ENCODE peak calls at places on chromosome 2, in seven cellular contexts. One of them, this sample, is unnamed.

GRCh38 chr2:157487271-157487610 is 43.4 kb upstream of the CYTIP start:
- DNase-seq in heart left ventricle: no peak
- DNase-seq in IMR-90: no peak
- DNase-seq in breast epithelium: no peak
- DNase-seq in body of pancreas: no peak
- DNase-seq in A549: no peak
- DNase-seq in HepG2: no peak
- DNase-seq in this sample: no peak

GRCh38 chr2:166375736-166376487 is at the start of gene SCN9A:
- DNase-seq in heart left ventricle: peak; percentile 66
- DNase-seq in IMR-90: peak; percentile 72
- DNase-seq in breast epithelium: peak; percentile 26
- DNase-seq in body of pancreas: peak; percentile 93
- DNase-seq in A549: peak; percentile 92
- DNase-seq in HepG2: peak; percentile 82
- DNase-seq in this sample: peak; percentile 68

GRCh38 chr2:88187038-88187676 is 17.0 kb downstream of the THNSL2 start:
- DNase-seq in heart left ventricle: peak; percentile 58
- DNase-seq in IMR-90: peak; percentile 21
- DNase-seq in breast epithelium: peak; percentile 35
- DNase-seq in body of pancreas: peak; percentile 73
- DNase-seq in A549: peak; percentile 63
- DNase-seq in HepG2: peak; percentile 70
- DNase-seq in this sample: peak; percentile 55

GRCh38 chr2:132651115-132652099 is 18.6 kb downstream of the LYPD1 start:
- DNase-seq in heart left ventricle: no peak
- DNase-seq in IMR-90: peak; percentile 71
- DNase-seq in breast epithelium: no peak
- DNase-seq in body of pancreas: peak; percentile 20
- DNase-seq in A549: peak; percentile 63
- DNase-seq in HepG2: peak; percentile 59
- DNase-seq in this sample: peak; percentile 12

GRCh38 chr2:60317831-60318230 is 235.6 kb downstream of the BCL11A start:
- DNase-seq in heart left ventricle: no peak
- DNase-seq in IMR-90: no peak
- DNase-seq in breast epithelium: no peak
- DNase-seq in body of pancreas: no peak
- DNase-seq in A549: no peak
- DNase-seq in HepG2: no peak
- DNase-seq in this sample: no peak

GRCh38 chr2:239288951-239289481 is 111.8 kb downstream of the HDAC4 start:
- DNase-seq in heart left ventricle: peak; percentile 46
- DNase-seq in IMR-90: no peak
- DNase-seq in breast epithelium: no peak
- DNase-seq in body of pancreas: peak; percentile 4
- DNase-seq in A549: no peak
- DNase-seq in HepG2: no peak
- DNase-seq in this sample: no peak

GRCh38 chr2:197356136-197356535 is 45.6 kb upstream of the ANKRD44 start:
- DNase-seq in heart left ventricle: no peak
- DNase-seq in IMR-90: no peak
- DNase-seq in breast epithelium: no peak
- DNase-seq in body of pancreas: no peak
- DNase-seq in A549: peak; percentile 22
- DNase-seq in HepG2: no peak
- DNase-seq in this sample: no peak

GRCh38 chr2:113910110-113910717 is 20.3 kb downstream of the ACTR3 start:
- DNase-seq in heart left ventricle: no peak
- DNase-seq in IMR-90: peak; percentile 19
- DNase-seq in breast epithelium: no peak
- DNase-seq in body of pancreas: no peak
- DNase-seq in A549: no peak
- DNase-seq in HepG2: no peak
- DNase-seq in this sample: no peak

GRCh38 chr2:183371545-183371944 is 247.3 kb downstream of the NUP35 start:
- DNase-seq in heart left ventricle: no peak
- DNase-seq in IMR-90: no peak
- DNase-seq in breast epithelium: no peak
- DNase-seq in body of pancreas: no peak
- DNase-seq in A549: no peak
- DNase-seq in HepG2: no peak
- DNase-seq in this sample: no peak

GRCh38 chr2:108128226-108128786 is 111.5 kb upstream of the SULT1C3 start:
- DNase-seq in heart left ventricle: no peak
- DNase-seq in IMR-90: no peak
- DNase-seq in breast epithelium: no peak
- DNase-seq in body of pancreas: no peak
- DNase-seq in A549: no peak
- DNase-seq in HepG2: no peak
- DNase-seq in this sample: no peak

GRCh38 chr2:206296128-206296527 is 21.7 kb downstream of the ZDBF2 start:
- DNase-seq in heart left ventricle: no peak
- DNase-seq in IMR-90: peak; percentile 17
- DNase-seq in breast epithelium: no peak
- DNase-seq in body of pancreas: no peak
- DNase-seq in A549: peak; percentile 35
- DNase-seq in HepG2: no peak
- DNase-seq in this sample: no peak

GRCh38 chr2:239869272-239870155 is 155.6 kb downstream of the NDUFA10 start:
- DNase-seq in heart left ventricle: no peak
- DNase-seq in IMR-90: no peak
- DNase-seq in breast epithelium: no peak
- DNase-seq in body of pancreas: no peak
- DNase-seq in A549: no peak
- DNase-seq in HepG2: no peak
- DNase-seq in this sample: no peak

GRCh38 chr2:101047075-101047766 is 45.1 kb downstream of the RPL31 start:
- DNase-seq in heart left ventricle: no peak
- DNase-seq in IMR-90: no peak
- DNase-seq in breast epithelium: peak; percentile 76
- DNase-seq in body of pancreas: peak; percentile 70
- DNase-seq in A549: peak; percentile 42
- DNase-seq in HepG2: no peak
- DNase-seq in this sample: peak; percentile 63

GRCh38 chr2:222879602-222879933 is 18.7 kb downstream of the ACSL3 start:
- DNase-seq in heart left ventricle: no peak
- DNase-seq in IMR-90: no peak
- DNase-seq in breast epithelium: no peak
- DNase-seq in body of pancreas: no peak
- DNase-seq in A549: no peak
- DNase-seq in HepG2: no peak
- DNase-seq in this sample: no peak

GRCh38 chr2:116952254-116952653 is 862.2 kb upstream of the DDX18 start:
- DNase-seq in heart left ventricle: no peak
- DNase-seq in IMR-90: no peak
- DNase-seq in breast epithelium: no peak
- DNase-seq in body of pancreas: no peak
- DNase-seq in A549: no peak
- DNase-seq in HepG2: no peak
- DNase-seq in this sample: no peak

GRCh38 chr2:189519631-189520387 is 60.8 kb downstream of the SLC40A1 start:
- DNase-seq in heart left ventricle: no peak
- DNase-seq in IMR-90: no peak
- DNase-seq in breast epithelium: no peak
- DNase-seq in body of pancreas: no peak
- DNase-seq in A549: no peak
- DNase-seq in HepG2: no peak
- DNase-seq in this sample: no peak

GRCh38 chr2:182666674-182667320 is 49.3 kb upstream of the DNAJC10 start:
- DNase-seq in heart left ventricle: no peak
- DNase-seq in IMR-90: peak; percentile 46
- DNase-seq in breast epithelium: no peak
- DNase-seq in body of pancreas: no peak
- DNase-seq in A549: peak; percentile 29
- DNase-seq in HepG2: peak; percentile 31
- DNase-seq in this sample: no peak

GRCh38 chr2:178066890-178067669 is 5.5 kb downstream of the PDE11A start:
- DNase-seq in heart left ventricle: no peak
- DNase-seq in IMR-90: no peak
- DNase-seq in breast epithelium: no peak
- DNase-seq in body of pancreas: no peak
- DNase-seq in A549: peak; percentile 12
- DNase-seq in HepG2: no peak
- DNase-seq in this sample: no peak

GRCh38 chr2:81247648-81248047 is 943.1 kb upstream of the LRRTM1 start:
- DNase-seq in heart left ventricle: no peak
- DNase-seq in IMR-90: no peak
- DNase-seq in breast epithelium: no peak
- DNase-seq in body of pancreas: no peak
- DNase-seq in A549: no peak
- DNase-seq in HepG2: peak; percentile 80
- DNase-seq in this sample: no peak

GRCh38 chr2:160010361-160011145 is 51.9 kb downstream of the PLA2R1 start:
- DNase-seq in heart left ventricle: no peak
- DNase-seq in IMR-90: peak; percentile 13
- DNase-seq in breast epithelium: no peak
- DNase-seq in body of pancreas: no peak
- DNase-seq in A549: no peak
- DNase-seq in HepG2: no peak
- DNase-seq in this sample: no peak

GRCh38 chr2:219252084-219252483 is 959 bp upstream of the TUBA4B start:
- DNase-seq in heart left ventricle: no peak
- DNase-seq in IMR-90: no peak
- DNase-seq in breast epithelium: no peak
- DNase-seq in body of pancreas: peak; percentile 30
- DNase-seq in A549: no peak
- DNase-seq in HepG2: no peak
- DNase-seq in this sample: no peak

GRCh38 chr2:238173692-238174091 is 14.9 kb downstream of the ERFE start:
- DNase-seq in heart left ventricle: no peak
- DNase-seq in IMR-90: no peak
- DNase-seq in breast epithelium: no peak
- DNase-seq in body of pancreas: no peak
- DNase-seq in A549: no peak
- DNase-seq in HepG2: no peak
- DNase-seq in this sample: no peak

GRCh38 chr2:219020604-219021365 is 20.5 kb downstream of the CFAP65 start:
- DNase-seq in heart left ventricle: no peak
- DNase-seq in IMR-90: no peak
- DNase-seq in breast epithelium: no peak
- DNase-seq in body of pancreas: no peak
- DNase-seq in A549: no peak
- DNase-seq in HepG2: no peak
- DNase-seq in this sample: no peak

GRCh38 chr2:186064507-186064906 is 325.9 kb downstream of the FSIP2 start:
- DNase-seq in heart left ventricle: no peak
- DNase-seq in IMR-90: no peak
- DNase-seq in breast epithelium: no peak
- DNase-seq in body of pancreas: no peak
- DNase-seq in A549: no peak
- DNase-seq in HepG2: no peak
- DNase-seq in this sample: no peak

DNA sequence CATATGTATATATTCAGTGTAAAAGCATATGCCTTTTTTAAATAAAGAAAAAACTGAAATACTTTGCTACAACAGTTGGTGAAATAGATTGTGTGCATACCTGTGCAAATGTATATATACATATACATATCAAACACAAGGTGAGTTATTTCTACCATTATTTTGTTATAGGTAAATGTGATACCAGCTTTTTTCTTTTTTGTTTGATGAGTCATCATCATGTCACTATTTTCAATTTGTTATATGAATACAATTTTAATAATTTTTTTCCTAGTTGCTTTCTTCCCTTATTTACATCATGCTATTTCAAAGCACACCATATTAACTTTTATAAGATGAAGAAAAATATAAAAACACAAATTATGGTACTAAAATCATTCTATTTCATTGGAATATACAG is 87.0 kb upstream of the STK17B start:
- DNase-seq in heart left ventricle: no peak
- DNase-seq in IMR-90: no peak
- DNase-seq in breast epithelium: no peak
- DNase-seq in body of pancreas: no peak
- DNase-seq in A549: no peak
- DNase-seq in HepG2: no peak
- DNase-seq in this sample: no peak
- TF ChIP-seq POLR2A in heart left ventricle: no peak
- TF ChIP-seq POLR2A in IMR-90: no peak
- TF ChIP-seq POLR2A in breast epithelium: no peak
- TF ChIP-seq POLR2A in body of pancreas: no peak
- TF ChIP-seq POLR2A in A549: no peak
- TF ChIP-seq POLR2A in HepG2: no peak
- TF ChIP-seq POLR2A in this sample: no peak

GRCh38 chr2:226798422-226799210 is 1.0 kb downstream of the IRS1 start:
- DNase-seq in heart left ventricle: peak; percentile 56
- DNase-seq in IMR-90: peak; percentile 55
- DNase-seq in breast epithelium: peak; percentile 46
- DNase-seq in body of pancreas: peak; percentile 66
- DNase-seq in A549: peak; percentile 74
- DNase-seq in HepG2: no peak
- DNase-seq in this sample: no peak
- TF ChIP-seq POLR2A in heart left ventricle: no peak
- TF ChIP-seq POLR2A in IMR-90: no peak
- TF ChIP-seq POLR2A in breast epithelium: no peak
- TF ChIP-seq POLR2A in body of pancreas: no peak
- TF ChIP-seq POLR2A in A549: peak; percentile 15
- TF ChIP-seq POLR2A in HepG2: no peak
- TF ChIP-seq POLR2A in this sample: no peak

DNA sequence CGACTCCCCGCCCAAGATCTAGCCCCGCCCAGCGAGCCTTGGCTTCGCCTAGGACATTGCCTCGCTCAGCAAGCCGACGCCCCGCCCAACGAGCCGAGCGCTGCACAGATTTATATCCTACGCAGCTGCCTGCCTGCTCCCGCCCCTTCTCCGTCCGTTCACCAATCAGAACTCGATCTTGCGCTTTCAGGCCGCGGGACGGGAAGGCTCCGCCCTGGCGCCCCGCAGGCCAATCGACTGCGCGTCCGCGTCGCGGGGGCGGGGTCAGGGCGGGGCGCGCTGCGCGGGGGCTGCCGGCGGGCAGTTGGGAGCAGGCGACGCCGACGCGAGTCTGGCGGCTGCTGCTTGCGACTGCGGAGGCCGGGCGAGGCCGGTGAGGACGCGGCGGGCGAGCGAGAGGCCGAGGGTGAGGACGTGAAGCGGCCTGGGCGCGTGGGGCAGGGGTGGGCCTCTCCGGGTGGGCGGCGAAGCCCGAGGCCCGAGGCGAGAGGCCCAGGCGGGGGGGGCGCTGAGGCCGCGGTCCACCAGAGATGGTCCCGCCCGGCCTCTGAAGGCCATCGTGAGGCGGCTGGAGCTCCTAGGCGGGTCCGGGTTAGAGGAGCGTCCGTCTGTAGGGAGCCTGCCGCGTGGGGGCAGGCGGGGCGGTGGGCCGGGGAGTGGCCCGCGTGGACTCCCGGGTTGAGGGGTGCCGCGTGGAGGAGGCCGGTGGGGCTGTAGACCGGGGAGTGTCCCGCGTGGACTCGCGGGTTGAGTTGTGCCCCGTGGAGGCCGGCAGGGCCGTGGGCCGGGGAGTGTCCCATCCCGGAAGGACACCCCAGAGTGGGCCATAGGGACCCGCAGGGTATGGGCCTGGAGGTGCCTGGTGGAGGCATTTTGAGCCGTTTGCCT is at the start of gene FARP2:
- DNase-seq in heart left ventricle: peak; percentile 100
- DNase-seq in IMR-90: peak; percentile 98
- DNase-seq in breast epithelium: peak; percentile 100
- DNase-seq in body of pancreas: peak; percentile 100
- DNase-seq in A549: peak; percentile 98
- DNase-seq in HepG2: peak; percentile 98
- DNase-seq in this sample: peak; percentile 80
- TF ChIP-seq POLR2A in heart left ventricle: no peak
- TF ChIP-seq POLR2A in IMR-90: peak; percentile 93
- TF ChIP-seq POLR2A in breast epithelium: no peak
- TF ChIP-seq POLR2A in body of pancreas: peak; percentile 66
- TF ChIP-seq POLR2A in A549: peak; percentile 87
- TF ChIP-seq POLR2A in HepG2: peak; percentile 95
- TF ChIP-seq POLR2A in this sample: peak; percentile 97

GRCh38 chr2:202306034-202306433 is 40.5 kb downstream of the NOP58 start:
- DNase-seq in heart left ventricle: no peak
- DNase-seq in IMR-90: no peak
- DNase-seq in breast epithelium: no peak
- DNase-seq in body of pancreas: no peak
- DNase-seq in A549: no peak
- DNase-seq in HepG2: no peak
- DNase-seq in this sample: no peak
- TF ChIP-seq POLR2A in heart left ventricle: no peak
- TF ChIP-seq POLR2A in IMR-90: no peak
- TF ChIP-seq POLR2A in breast epithelium: no peak
- TF ChIP-seq POLR2A in body of pancreas: no peak
- TF ChIP-seq POLR2A in A549: no peak
- TF ChIP-seq POLR2A in HepG2: no peak
- TF ChIP-seq POLR2A in this sample: no peak